ENCODE peak calls at places on chromosomes 2 and 18, in nine cellular contexts. U is HEK293T, L is AG04449, R is upper lobe of left lung, X is NCI-H1417, H is mammary epithelial cell, I is T1000, F is glomerular endothelial cell, P is HL-60. J is an unnamed sample.

GRCh38 chr2:174788291-174788929 is 24.1 kb upstream of the CHRNA1 start:
- DNase-seq in X (no peak), R (no peak), U (peak), L (no peak), H (no peak), P (no peak), I (no peak), F (no peak), J (no peak)

GRCh38 chr2:28202718-28203117 is 189.9 kb upstream of the FOSL2 start:
- DNase-seq in R (no peak), I (no peak), P (no peak), F (no peak), U (no peak), H (no peak), X (no peak), L (no peak), J (no peak)

GRCh38 chr2:9832586-9832985 is 10.7 kb upstream of the TAF1B start:
- DNase-seq in F (no peak), X (no peak), P (no peak), R (no peak), I (no peak), H (peak), U (no peak), L (no peak), J (no peak)

GRCh38 chr2:11411768-11412448 is 54.1 kb downstream of the E2F6 start:
- DNase-seq in L (no peak), X (peak), R (peak), U (peak), H (no peak), P (peak), F (no peak), I (no peak), J (peak)

GRCh38 chr2:199951023-199951422 is 4.3 kb downstream of the TYW5 start:
- DNase-seq in H (no peak), F (no peak), I (no peak), R (no peak), U (no peak), P (no peak), L (no peak), X (no peak), J (no peak)

GRCh38 chr18:49048361-49048760 is 97.6 kb upstream of the SMAD7 start:
- DNase-seq in I (peak), F (no peak), U (no peak), P (no peak), R (no peak), X (no peak), L (peak), H (peak), J (no peak)

GRCh38 chr2:20443276-20443920 is 3.5 kb upstream of the RHOB start:
- DNase-seq in H (no peak), X (peak), I (no peak), U (no peak), R (peak), P (no peak), L (no peak), F (no peak), J (peak)

GRCh38 chr2:171411791-171412483 is 21.9 kb downstream of the METTL8 start:
- DNase-seq in U (no peak), R (no peak), F (no peak), L (no peak), P (no peak), I (no peak), X (no peak), H (no peak), J (no peak)

GRCh38 chr2:20212459-20212870 is 12.5 kb downstream of the SDC1 start:
- DNase-seq in F (no peak), L (no peak), X (peak), I (no peak), R (no peak), H (peak), U (peak), P (no peak), J (peak)

GRCh38 chr18:49015886-49016647 is 65.3 kb upstream of the SMAD7 start:
- DNase-seq in I (no peak), H (no peak), U (no peak), L (no peak), X (no peak), F (no peak), R (no peak), P (peak), J (no peak)

GRCh38 chr2:238596571-238597551 is 170.1 kb downstream of the ASB1 start:
- DNase-seq in X (no peak), I (peak), H (peak), R (peak), P (no peak), L (peak), F (peak), U (no peak), J (peak)